ENCODE peak calls at places on chromosomes 12 and 14, in seven cellular contexts. O is tibial artery, P is psoas muscle, Y is Peyer's patch, K is H9, B is body of pancreas, I is dorsolateral prefrontal cortex. V is an unnamed sample.

GRCh38 chr12:20624718-20625117 is 70.4 kb upstream of the SLCO1C1 start:
- DNase-seq in O (no peak), P (no peak), Y (no peak), K (peak), B (no peak), I (no peak), V (no peak)

GRCh38 chr12:84336231-84336630 is 576.4 kb downstream of the SLC6A15 start:
- DNase-seq in O (no peak), P (no peak), Y (no peak), K (no peak), B (no peak), I (no peak), V (no peak)

GRCh38 chr14:104694991-104695659 is 5.7 kb downstream of the INF2 start:
- DNase-seq in O (no peak), P (no peak), Y (no peak), K (no peak), B (no peak), I (no peak), V (no peak)

GRCh38 chr12:48978741-48979601 is 849 bp downstream of the WNT1 start:
- DNase-seq in O (no peak), P (no peak), Y (no peak), K (no peak), B (no peak), I (no peak), V (peak)

GRCh38 chr12:122126713-122127597 is 47.1 kb downstream of the IL31 start:
- DNase-seq in O (no peak), P (no peak), Y (no peak), K (no peak), B (no peak), I (no peak), V (peak)

GRCh38 chr12:85468356-85469157 is 188.5 kb downstream of the ALX1 start:
- DNase-seq in O (peak), P (no peak), Y (no peak), K (peak), B (peak), I (no peak), V (no peak)

GRCh38 chr14:64649383-64649998 is 54.7 kb upstream of the PLEKHG3 start:
- DNase-seq in O (no peak), P (peak), Y (no peak), K (no peak), B (peak), I (no peak), V (no peak)

GRCh38 chr12:12461923-12462315 is 100.7 kb downstream of the DUSP16 start:
- DNase-seq in O (no peak), P (no peak), Y (no peak), K (no peak), B (no peak), I (no peak), V (no peak)

GRCh38 chr14:105492966-105493871 is 2.2 kb downstream of the TEDC1 start:
- DNase-seq in O (peak), P (peak), Y (peak), K (peak), B (no peak), I (no peak), V (peak)

GRCh38 chr12:125983784-125984510 is 918.7 kb downstream of the AACS start:
- DNase-seq in O (no peak), P (no peak), Y (peak), K (peak), B (peak), I (no peak), V (no peak)

GRCh38 chr12:51395283-51396230 is 4.4 kb upstream of the GALNT6 start:
- DNase-seq in O (no peak), P (no peak), Y (no peak), K (peak), B (no peak), I (no peak), V (no peak)

GRCh38 chr14:97410667-97411286 is 613.6 kb downstream of the VRK1 start:
- DNase-seq in O (no peak), P (no peak), Y (no peak), K (no peak), B (no peak), I (no peak), V (no peak)

GRCh38 chr14:97407701-97408407 is 610.7 kb downstream of the VRK1 start:
- DNase-seq in O (no peak), P (no peak), Y (no peak), K (no peak), B (no peak), I (no peak), V (no peak)

GRCh38 chr14:97408503-97408902 is 611.3 kb downstream of the VRK1 start:
- DNase-seq in O (no peak), P (no peak), Y (no peak), K (no peak), B (no peak), I (no peak), V (no peak)

GRCh38 chr14:97411938-97412612 is 614.9 kb downstream of the VRK1 start:
- DNase-seq in O (no peak), P (no peak), Y (no peak), K (no peak), B (no peak), I (no peak), V (no peak)

GRCh38 chr14:97408937-97409860 is 612.0 kb downstream of the VRK1 start:
- DNase-seq in O (no peak), P (no peak), Y (no peak), K (no peak), B (no peak), I (no peak), V (no peak)
- H3K27ac ChIP-seq in O (no peak), P (no peak), Y (no peak), K (no peak), B (no peak), I (no peak), V (no peak)

GRCh38 chr12:60920841-60921495 is 1325.1 kb downstream of the SLC16A7 start:
- DNase-seq in O (no peak), P (no peak), Y (no peak), K (no peak), B (no peak), I (no peak), V (no peak)
- H3K27ac ChIP-seq in O (no peak), P (no peak), Y (no peak), K (no peak), B (no peak), I (no peak), V (no peak)

DNA sequence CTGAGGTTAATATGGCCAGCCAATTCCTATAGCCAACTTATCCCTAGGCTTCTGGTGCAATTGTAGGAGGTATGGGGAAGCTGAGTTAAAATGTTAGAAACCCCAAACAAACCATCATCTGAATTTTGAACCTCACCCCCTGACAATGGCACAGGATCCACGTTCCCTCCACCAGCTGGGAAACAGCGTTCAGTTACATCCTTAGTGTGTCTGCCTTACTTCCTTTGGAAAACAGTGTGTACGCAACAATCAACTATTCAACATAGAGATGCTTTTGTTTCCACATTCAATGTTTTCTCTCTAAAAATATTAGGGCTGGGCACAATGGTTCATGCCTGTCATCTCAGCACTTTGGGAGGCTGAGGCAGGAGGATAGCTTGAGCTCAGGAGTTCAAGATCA is 203.4 kb downstream of the TTC7B start:
- DNase-seq in O (no peak), P (no peak), Y (no peak), K (no peak), B (no peak), I (no peak), V (no peak)
- H3K27ac ChIP-seq in O (no peak), P (peak), Y (no peak), K (no peak), B (no peak), I (peak), V (no peak)

DNA sequence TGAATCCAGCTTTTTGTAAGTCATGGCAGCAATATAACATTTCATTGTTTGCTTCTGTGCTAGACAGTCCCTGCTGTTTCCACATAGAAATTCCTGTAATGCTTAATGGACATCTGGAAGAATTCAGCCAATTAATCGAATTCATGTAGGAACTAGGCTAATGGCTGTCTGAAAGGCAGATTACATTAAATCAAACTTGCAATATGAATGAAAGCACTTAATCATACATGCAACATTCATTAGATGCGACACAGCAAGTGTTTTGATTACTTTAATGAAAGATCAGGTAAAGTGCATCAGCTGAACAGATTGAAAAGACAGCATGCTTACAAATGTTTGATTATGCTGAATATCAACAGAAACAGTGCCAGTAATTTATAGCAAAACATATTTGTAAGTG is 24.1 kb upstream of the INSM2 start:
- DNase-seq in O (no peak), P (no peak), Y (no peak), K (no peak), B (no peak), I (no peak), V (no peak)
- H3K27ac ChIP-seq in O (no peak), P (no peak), Y (no peak), K (no peak), B (no peak), I (no peak), V (no peak)

DNA sequence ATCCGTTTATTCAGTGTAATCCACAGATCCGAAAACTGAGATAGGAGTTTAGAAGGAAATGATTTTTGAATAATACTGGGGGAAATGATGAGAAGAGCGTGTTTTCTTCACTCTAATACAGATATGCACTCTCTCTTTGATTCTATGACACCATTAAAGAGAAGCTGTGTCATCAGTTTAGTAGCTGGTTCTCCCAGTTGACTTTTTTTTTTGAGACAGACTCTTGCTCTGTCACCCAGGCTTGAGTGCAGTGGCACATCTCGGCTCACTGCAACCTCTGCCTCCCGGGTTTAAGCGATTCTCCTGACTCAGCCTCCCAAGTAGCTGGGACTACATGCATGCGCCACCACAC is 48.4 kb upstream of the EML1 start:
- DNase-seq in O (no peak), P (no peak), Y (no peak), K (no peak), B (no peak), I (no peak), V (no peak)
- H3K27ac ChIP-seq in O (peak), P (no peak), Y (no peak), K (no peak), B (no peak), I (no peak), V (peak)

GRCh38 chr12:56029666-56030293 is 8.9 kb downstream of the IKZF4 start:
- DNase-seq in O (no peak), P (no peak), Y (no peak), K (peak), B (peak), I (no peak), V (no peak)
- H3K27ac ChIP-seq in O (no peak), P (no peak), Y (no peak), K (no peak), B (no peak), I (no peak), V (no peak)

V was measured in aorta.